ENCODE peak calls at places on chromosomes 16 and 17, in seven cellular contexts. Q, H, U, K, G, Z and C are unnamed samples.
A peak's percentile ranks its signal among the peaks of the same experiment; 100 is the strongest.

GRCh38 chr17:12959441-12959840 is 58.4 kb downstream of the ELAC2 start:
- DNase-seq in Q (no peak), H (no peak), U (no peak), K (no peak), G (no peak), Z (no peak), C (no peak)

GRCh38 chr16:31697744-31698125 is 170.0 kb downstream of the AHSP start:
- DNase-seq in Q (no peak), H (no peak), U (no peak), K (no peak), G (no peak), Z (no peak), C (no peak)

GRCh38 chr17:74239169-74239568 is 25.8 kb downstream of the TTYH2 start:
- DNase-seq in Q (no peak), H (no peak), U (no peak), K (no peak), G (no peak), Z (peak; percentile 88), C (no peak)

GRCh38 chr17:40099627-40100418 is 566 bp downstream of the NR1D1 start:
- DNase-seq in Q (peak; percentile 66), H (no peak), U (no peak), K (no peak), G (no peak), Z (no peak), C (no peak)

GRCh38 chr16:30805370-30806169 is 18.6 kb upstream of the ZNF629 start:
- DNase-seq in Q (peak; percentile 89), H (peak; percentile 32), U (peak; percentile 94), K (peak; percentile 30), G (peak; percentile 92), Z (peak; percentile 97), C (peak; percentile 89)

GRCh38 chr16:5058476-5058875 is 7.3 kb downstream of the C16orf89 start:
- DNase-seq in Q (no peak), H (no peak), U (peak; percentile 37), K (no peak), G (peak; percentile 83), Z (peak; percentile 67), C (peak; percentile 96)

GRCh38 chr17:40432864-40433528 is 10.3 kb upstream of the IGFBP4 start:
- DNase-seq in Q (no peak), H (no peak), U (peak; percentile 64), K (no peak), G (peak; percentile 3), Z (no peak), C (no peak)

GRCh38 chr16:89918453-89919347 is at the start of gene MC1R:
- DNase-seq in Q (peak; percentile 63), H (no peak), U (peak; percentile 43), K (no peak), G (no peak), Z (peak; percentile 85), C (peak; percentile 71)

GRCh38 chr16:74034862-74035261 is 261.8 kb upstream of the PSMD7 start:
- DNase-seq in Q (peak; percentile 36), H (no peak), U (no peak), K (no peak), G (peak; percentile 27), Z (no peak), C (peak; percentile 76)

GRCh38 chr17:61699032-61699431 is 108.0 kb upstream of the NACA2 start:
- DNase-seq in Q (no peak), H (no peak), U (no peak), K (no peak), G (no peak), Z (no peak), C (no peak)

GRCh38 chr16:4608704-4608980 is 6.0 kb downstream of the UBALD1 start:
- DNase-seq in Q (no peak), H (no peak), U (no peak), K (no peak), G (no peak), Z (no peak), C (no peak)

GRCh38 chr17:28916302-28916934 is 13.5 kb upstream of the DHRS13 start:
- DNase-seq in Q (peak; percentile 46), H (peak; percentile 30), U (peak; percentile 44), K (no peak), G (peak; percentile 45), Z (no peak), C (peak; percentile 71)